ENCODE peak calls at places on chromosomes 3 and 15, in four cellular contexts. B is K562, P is tibial artery, D is Caco-2. M is an unnamed sample.

GRCh38 chr15:73440571-73440970 is 2.4 kb upstream of the REC114 start:
- DNase-seq in B (no peak), P (no peak), D (no peak), M (no peak)

GRCh38 chr15:91961357-91961756 is 107.8 kb downstream of the SLCO3A1 start:
- DNase-seq in B (no peak), P (no peak), D (no peak), M (no peak)

GRCh38 chr3:158407844-158408517 is 163.0 kb upstream of the MLF1 start:
- DNase-seq in B (peak; percentile 24), P (no peak), D (no peak), M (no peak)

GRCh38 chr3:140334530-140334929 is 343.3 kb upstream of the TRIM42 start:
- DNase-seq in B (no peak), P (no peak), D (no peak), M (no peak)

GRCh38 chr15:88954431-88955277 is 41.5 kb upstream of the MFGE8 start:
- DNase-seq in B (no peak), P (peak; percentile 68), D (no peak), M (peak; percentile 45)

GRCh38 chr15:78049691-78050440 is 27.6 kb downstream of the TBC1D2B start:
- DNase-seq in B (no peak), P (no peak), D (no peak), M (peak; percentile 53)

GRCh38 chr15:77784361-77785292 is 151.9 kb upstream of the LINGO1 start:
- DNase-seq in B (peak; percentile 73), P (no peak), D (peak; percentile 18), M (peak; percentile 38)

GRCh38 chr3:159773706-159774105 is 214.9 kb upstream of the IL12A start:
- DNase-seq in B (no peak), P (no peak), D (no peak), M (no peak)

GRCh38 chr3:33313331-33313730 is 36.1 kb downstream of the FBXL2 start:
- DNase-seq in B (no peak), P (no peak), D (no peak), M (no peak)

GRCh38 chr15:51720201-51720995 is 17.1 kb downstream of the LYSMD2 start:
- DNase-seq in B (no peak), P (no peak), D (peak; percentile 35), M (no peak)

GRCh38 chr15:95170587-95171380 is 939.4 kb downstream of the MCTP2 start:
- DNase-seq in B (peak; percentile 89), P (no peak), D (no peak), M (no peak)

GRCh38 chr3:127775398-127776109 is 46.8 kb downstream of the MGLL start:
- DNase-seq in B (no peak), P (peak; percentile 68), D (no peak), M (no peak)

GRCh38 chr3:113079532-113079931 is 88.7 kb downstream of the GTPBP8 start:
- DNase-seq in B (no peak), P (no peak), D (no peak), M (no peak)

GRCh38 chr15:43187544-43188155 is 2.4 kb downstream of the CCNDBP1 start:
- DNase-seq in B (peak; percentile 51), P (no peak), D (peak; percentile 37), M (peak; percentile 70)

GRCh38 chr3:108183178-108183577 is 39.0 kb downstream of the IFT57 start:
- DNase-seq in B (no peak), P (no peak), D (no peak), M (no peak)

GRCh38 chr3:65979731-65980130 is 59.0 kb downstream of the MAGI1 start:
- DNase-seq in B (no peak), P (no peak), D (no peak), M (no peak)

GRCh38 chr3:69941037-69941436 is 58.5 kb upstream of the SAMMSON start:
- DNase-seq in B (no peak), P (no peak), D (no peak), M (no peak)

GRCh38 chr3:128994173-128994512 is 267 bp upstream of the CFAP92 start:
- DNase-seq in B (no peak), P (no peak), D (no peak), M (no peak)

GRCh38 chr15:77145370-77145769 is 74.5 kb upstream of the TSPAN3 start:
- DNase-seq in B (no peak), P (no peak), D (no peak), M (no peak)

GRCh38 chr3:144900366-144900765 is 928.7 kb downstream of the DIPK2A start:
- DNase-seq in B (no peak), P (no peak), D (no peak), M (no peak)

GRCh38 chr15:49946681-49947080 is 172.4 kb downstream of the ATP8B4 start:
- DNase-seq in B (no peak), P (no peak), D (no peak), M (no peak)

GRCh38 chr3:123757281-123757940 is 126.7 kb downstream of the MYLK start:
- DNase-seq in B (no peak), P (peak; percentile 69), D (no peak), M (peak; percentile 53)

GRCh38 chr15:69321041-69321554 is 22.4 kb downstream of the PAQR5 start:
- DNase-seq in B (no peak), P (no peak), D (no peak), M (no peak)

GRCh38 chr3:105580551-105580950 is 213.8 kb downstream of the ALCAM start:
- DNase-seq in B (no peak), P (no peak), D (no peak), M (no peak)

GRCh38 chr3:179544981-179545645 is 17.6 kb upstream of the ACTL6A start:
- DNase-seq in B (no peak), P (no peak), D (no peak), M (no peak)

GRCh38 chr3:186213946-186214345 is 105.1 kb upstream of the ETV5 start:
- DNase-seq in B (no peak), P (no peak), D (no peak), M (no peak)

GRCh38 chr3:115512565-115513410 is 110.5 kb upstream of the GAP43 start:
- DNase-seq in B (no peak), P (no peak), D (no peak), M (no peak)

GRCh38 chr3:94069242-94069813 is 6.5 kb downstream of the NSUN3 start:
- DNase-seq in B (no peak), P (no peak), D (no peak), M (peak; percentile 41)

GRCh38 chr3:3851621-3852323 is 52.5 kb downstream of the LRRN1 start:
- DNase-seq in B (no peak), P (no peak), D (no peak), M (no peak)

GRCh38 chr15:22979699-22980188 is 424 bp downstream of the CYFIP1 start:
- DNase-seq in B (no peak), P (no peak), D (peak; percentile 51), M (no peak)

GRCh38 chr15:60932051-60932915 is 296.8 kb downstream of the RORA start:
- DNase-seq in B (no peak), P (peak; percentile 51), D (no peak), M (no peak)

GRCh38 chr3:5045961-5046360 is 66.7 kb downstream of the BHLHE40 start:
- DNase-seq in B (no peak), P (no peak), D (no peak), M (no peak)

GRCh38 chr3:48413611-48414010 is 16.3 kb downstream of the PLXNB1 start:
- DNase-seq in B (no peak), P (no peak), D (no peak), M (no peak)

GRCh38 chr3:114499986-114500385 is 206.2 kb downstream of the TIGIT start:
- DNase-seq in B (no peak), P (no peak), D (no peak), M (no peak)
- H3K4me1 ChIP-seq in B (no peaks in the 10 kb centered on the region), P (peaks cover 14% of the 10 kb centered on the region), D (peaks cover 44% of the 10 kb centered on the region), M (no peaks in the 10 kb centered on the region)

DNA sequence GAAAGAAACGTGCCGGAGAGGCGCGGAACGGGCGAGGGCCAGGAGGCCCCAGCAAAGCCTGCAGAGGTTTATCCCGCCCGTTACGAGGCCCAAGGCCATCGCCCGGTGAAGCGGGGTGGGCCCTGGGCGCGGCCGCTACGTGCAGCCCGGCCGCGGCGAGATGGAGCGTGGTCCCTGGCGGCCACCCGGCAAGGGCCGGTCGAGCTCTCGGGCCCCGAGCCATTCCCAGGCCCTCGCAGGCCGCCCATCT is 1.1 kb downstream of the PKM start:
- DNase-seq in B (no peak), P (no peak), D (no peak), M (no peak)
- H3K4me1 ChIP-seq in B (peaks cover 66% of the 10 kb centered on the region), P (peaks cover 39% of the 10 kb centered on the region), D (peaks cover 30% of the 10 kb centered on the region), M (peaks cover 43% of the 10 kb centered on the region)

GRCh38 chr3:146161725-146162047 is 702 bp upstream of the PLOD2 start:
- DNase-seq in B (no peak), P (peak; percentile 51), D (no peak), M (no peak)
- H3K4me1 ChIP-seq in B (peaks cover 9% of the 10 kb centered on the region), P (peaks cover 33% of the 10 kb centered on the region), D (no peaks in the 10 kb centered on the region), M (no peaks in the 10 kb centered on the region)

DNA sequence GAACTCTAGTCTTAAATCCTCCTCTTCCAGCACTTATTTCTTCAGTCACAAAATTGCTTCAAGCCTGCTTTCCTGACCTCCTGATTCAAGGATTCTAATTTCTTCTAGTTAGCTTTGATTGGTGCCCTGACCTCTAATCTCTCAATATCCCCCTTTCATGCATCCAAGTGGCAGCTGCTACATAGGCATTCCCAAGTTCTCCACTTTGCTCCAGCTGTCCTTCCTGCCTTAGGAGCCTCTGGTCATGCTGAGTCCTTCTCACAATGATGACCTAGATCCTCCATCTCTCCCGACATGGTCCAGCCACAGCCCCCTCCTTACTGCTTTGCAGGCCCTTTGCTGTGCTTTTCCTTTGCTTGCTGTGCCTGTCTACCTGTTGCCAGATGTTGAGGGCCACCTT is 347.8 kb upstream of the C2CD4B start:
- DNase-seq in B (no peak), P (no peak), D (no peak), M (no peak)
- H3K4me1 ChIP-seq in B (no peaks in the 10 kb centered on the region), P (peaks cover 5% of the 10 kb centered on the region), D (peaks cover 34% of the 10 kb centered on the region), M (no peaks in the 10 kb centered on the region)

GRCh38 chr15:66625531-66625930 is 59.7 kb upstream of the LCTL start:
- DNase-seq in B (no peak), P (no peak), D (no peak), M (no peak)
- H3K4me1 ChIP-seq in B (peaks cover 54% of the 10 kb centered on the region), P (peaks cover 23% of the 10 kb centered on the region), D (peaks cover 14% of the 10 kb centered on the region), M (no peaks in the 10 kb centered on the region)

DNA sequence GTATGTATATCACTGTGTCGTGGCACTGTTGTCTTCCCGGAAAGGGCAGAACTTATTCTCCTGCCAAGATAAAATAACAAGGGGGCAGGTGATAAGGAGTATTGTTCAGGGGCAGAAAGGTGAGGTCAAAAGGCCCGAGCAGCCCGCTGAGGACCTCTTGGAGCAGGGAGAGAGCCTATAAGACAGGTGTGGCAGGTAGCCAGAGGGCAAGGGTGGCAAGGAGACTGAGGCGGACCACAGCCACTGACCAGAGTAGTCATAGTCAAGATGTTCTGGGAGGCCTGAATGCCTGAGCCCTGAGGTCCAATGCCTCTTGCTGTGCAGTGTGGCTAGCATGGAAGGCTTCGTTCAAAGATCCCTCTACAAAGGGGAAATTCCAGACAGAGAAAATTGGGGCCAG is 172.3 kb upstream of the CHRNA7 start:
- DNase-seq in B (no peak), P (no peak), D (no peak), M (no peak)
- H3K4me1 ChIP-seq in B (no peaks in the 10 kb centered on the region), P (no peaks in the 10 kb centered on the region), D (no peaks in the 10 kb centered on the region), M (no peaks in the 10 kb centered on the region)

DNA sequence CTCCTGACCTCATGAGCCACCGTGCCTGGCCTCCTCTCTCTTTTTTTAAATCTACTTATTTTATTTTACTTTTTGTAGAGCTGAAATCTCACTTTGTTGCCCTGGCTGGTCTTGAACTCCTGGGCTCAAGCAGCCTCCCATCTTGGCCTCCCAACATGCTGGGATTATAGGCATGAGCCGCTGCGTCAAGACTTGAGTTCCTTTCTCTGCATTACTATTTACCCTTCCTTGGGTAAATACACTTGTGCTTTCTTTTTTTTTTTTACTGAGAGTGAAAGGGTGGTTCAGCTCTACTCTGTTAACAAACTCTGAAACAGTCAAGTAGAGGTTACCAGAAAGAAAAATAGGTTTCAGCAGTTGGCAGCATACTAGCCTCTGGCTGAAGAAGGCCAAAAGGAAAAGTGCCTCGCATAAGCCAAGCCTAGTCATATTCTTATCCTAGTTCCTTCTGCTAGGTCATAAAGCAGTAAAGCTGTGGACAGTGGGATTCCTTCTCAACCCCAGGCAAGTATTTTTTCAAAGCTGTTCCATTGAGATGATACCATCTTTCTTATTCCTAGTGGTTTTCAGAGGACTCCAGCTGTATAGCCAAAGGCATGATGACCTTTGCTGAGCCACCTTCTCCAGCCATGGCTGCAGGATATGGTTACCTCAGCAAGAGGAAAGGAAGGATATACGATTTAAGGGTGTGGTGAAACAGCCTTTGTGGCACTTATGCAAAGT is 135.1 kb downstream of the RBPMS2 start:
- DNase-seq in B (no peak), P (no peak), D (no peak), M (no peak)
- H3K4me1 ChIP-seq in B (no peaks in the 10 kb centered on the region), P (no peaks in the 10 kb centered on the region), D (peaks cover 81% of the 10 kb centered on the region), M (peaks cover 4% of the 10 kb centered on the region)

M was measured in OCI-LY7.